ENCODE peak calls at places on chromosomes 2 and 18, in four cellular contexts. V, S, E and K are unnamed samples.
A peak's percentile ranks its signal among the peaks of the same experiment; 100 is the strongest.

GRCh38 chr2:109182426-109182825 is 53.4 kb downstream of the SH3RF3 start:
- DNase-seq in V (no peak), S (no peak), E (no peak), K (no peak)

GRCh38 chr2:240646900-240647502 is 21.7 kb downstream of the GPR35 start:
- DNase-seq in V (no peak), S (no peak), E (no peak), K (no peak)

GRCh38 chr2:5589183-5589582 is 103.0 kb upstream of the SOX11 start:
- DNase-seq in V (no peak), S (no peak), E (no peak), K (no peak)

GRCh38 chr2:2859164-2859563 is 518.5 kb downstream of the EIPR1 start:
- DNase-seq in V (no peak), S (no peak), E (no peak), K (no peak)

GRCh38 chr2:84855730-84856129 is 25.2 kb downstream of the TRABD2A start:
- DNase-seq in V (no peak), S (no peak), E (no peak), K (no peak)

GRCh38 chr2:85390941-85391669 is 19.1 kb downstream of the CAPG start:
- DNase-seq in V (peak; percentile 38), S (peak; percentile 73), E (peak; percentile 36), K (peak; percentile 78)

GRCh38 chr18:8609711-8610441 is 639 bp downstream of the RAB12 start:
- DNase-seq in V (peak; percentile 11), S (peak; percentile 57), E (no peak), K (peak; percentile 37)

GRCh38 chr2:153871231-153872221 is at the start of gene GALNT13:
- DNase-seq in V (no peak), S (peak; percentile 60), E (peak; percentile 85), K (peak; percentile 21)

GRCh38 chr2:41697389-41697788 is 350.4 kb upstream of the PKDCC start:
- DNase-seq in V (no peak), S (no peak), E (no peak), K (no peak)

GRCh38 chr2:232741284-232741683 is 35.1 kb downstream of the KCNJ13 start:
- DNase-seq in V (no peak), S (no peak), E (no peak), K (no peak)

GRCh38 chr2:1979101-1979500 is 234.8 kb upstream of the PXDN start:
- DNase-seq in V (no peak), S (no peak), E (no peak), K (no peak)

GRCh38 chr18:22517356-22517755 is 99.6 kb upstream of the CTAGE1 start:
- DNase-seq in V (no peak), S (no peak), E (no peak), K (no peak)

GRCh38 chr2:10133007-10133647 is 10.6 kb downstream of the RRM2 start:
- DNase-seq in V (peak; percentile 9), S (no peak), E (no peak), K (no peak)

GRCh38 chr2:169119816-169120215 is 50.5 kb downstream of the DHRS9 start:
- DNase-seq in V (no peak), S (no peak), E (no peak), K (no peak)

GRCh38 chr2:216765810-216766259 is 70.5 kb upstream of the IGFBP5 start:
- DNase-seq in V (no peak), S (no peak), E (no peak), K (no peak)

GRCh38 chr18:23784811-23785245 is 95.6 kb downstream of the LAMA3 start:
- DNase-seq in V (peak; percentile 86), S (no peak), E (no peak), K (peak; percentile 89)

GRCh38 chr2:231563378-231563961 is 29.2 kb upstream of the TEX44 start:
- DNase-seq in V (peak; percentile 66), S (no peak), E (peak; percentile 72), K (peak; percentile 90)

GRCh38 chr18:76390452-76391035 is 104.5 kb downstream of the ZNF516 start:
- DNase-seq in V (no peak), S (no peak), E (peak; percentile 16), K (no peak)

GRCh38 chr2:31337860-31338259 is 76.7 kb downstream of the XDH start:
- DNase-seq in V (peak; percentile 90), S (no peak), E (no peak), K (peak; percentile 71)

GRCh38 chr18:23884712-23885375 is 129.7 kb upstream of the TTC39C start:
- DNase-seq in V (no peak), S (peak; percentile 51), E (no peak), K (no peak)

GRCh38 chr2:53970095-53970897 is 497 bp downstream of the PSME4 start:
- DNase-seq in V (peak; percentile 55), S (peak; percentile 65), E (peak; percentile 50), K (peak; percentile 42)

GRCh38 chr2:207072579-207072978 is 93.2 kb downstream of the KLF7 start:
- DNase-seq in V (no peak), S (no peak), E (no peak), K (no peak)

GRCh38 chr2:212027681-212028628 is 510.6 kb downstream of the ERBB4 start:
- DNase-seq in V (peak; percentile 37), S (no peak), E (no peak), K (no peak)

GRCh38 chr2:163556511-163556910 is 179.3 kb downstream of the FIGN start:
- DNase-seq in V (peak; percentile 40), S (no peak), E (no peak), K (no peak)

GRCh38 chr2:80238692-80239469 is 65.7 kb downstream of the LRRTM1 start:
- DNase-seq in V (peak; percentile 53), S (no peak), E (no peak), K (peak; percentile 34)

GRCh38 chr18:58965930-58966662 is 101.4 kb downstream of the ZNF532 start:
- DNase-seq in V (no peak), S (no peak), E (no peak), K (no peak)

GRCh38 chr2:152383702-152384101 is 48.7 kb downstream of the FMNL2 start:
- DNase-seq in V (peak; percentile 68), S (no peak), E (no peak), K (no peak)

GRCh38 chr2:15941970-15942710 is 1.8 kb downstream of the MYCN start:
- DNase-seq in V (no peak), S (no peak), E (peak; percentile 40), K (peak; percentile 56)

GRCh38 chr2:237968048-237968862 is 1.4 kb downstream of the UBE2F start:
- DNase-seq in V (peak; percentile 48), S (no peak), E (peak; percentile 50), K (peak; percentile 88)

GRCh38 chr2:209624192-209624938 is 147.3 kb upstream of the UNC80 start:
- DNase-seq in V (no peak), S (no peak), E (no peak), K (no peak)

GRCh38 chr2:159807183-159808037 is 9.4 kb upstream of the CD302 start:
- DNase-seq in V (peak; percentile 54), S (no peak), E (no peak), K (peak; percentile 71)

GRCh38 chr2:174510583-174511189 is 23.9 kb upstream of the GPR155 start:
- DNase-seq in V (peak; percentile 25), S (no peak), E (no peak), K (no peak)

GRCh38 chr2:173307287-173307686 is 47.4 kb upstream of the CDCA7 start:
- DNase-seq in V (no peak), S (no peak), E (no peak), K (no peak)

GRCh38 chr18:34521040-34521439 is 189.1 kb upstream of the DTNA start:
- DNase-seq in V (no peak), S (no peak), E (no peak), K (no peak)

GRCh38 chr2:121860033-121860810 is 104.8 kb downstream of the TSN start:
- DNase-seq in V (peak; percentile 92), S (no peak), E (no peak), K (peak; percentile 86)

GRCh38 chr18:6606411-6607085 is 123.0 kb upstream of the ARHGAP28 start:
- DNase-seq in V (no peak), S (no peak), E (no peak), K (no peak)

GRCh38 chr2:143936758-143937562 is 583.0 kb downstream of the ZEB2 start:
- DNase-seq in V (peak; percentile 59), S (peak; percentile 47), E (peak; percentile 50), K (peak; percentile 60)